ENCODE peak calls at places on chromosome 1, in four cellular contexts. D is BJ, L is cardiac fibroblast, X is astrocyte of the spinal cord. O is an unnamed sample.

GRCh38 chr1:156103521-156103947 is 11.0 kb upstream of the LMNA start:
- DNase-seq in X (peak), D (no peak), L (peak), O (peak)

GRCh38 chr1:38790422-38791212 is 69.0 kb downstream of the RRAGC start:
- DNase-seq in D (no peak), X (no peak), L (no peak), O (no peak)

GRCh38 chr1:29575277-29575676 is 339.0 kb downstream of the PTPRU start:
- DNase-seq in D (no peak), L (no peak), X (no peak), O (no peak)

GRCh38 chr1:44239961-44240371 is 26.7 kb downstream of the DMAP1 start:
- DNase-seq in L (peak), D (no peak), X (no peak), O (peak)

GRCh38 chr1:246658567-246658966 is 65.6 kb upstream of the SCCPDH start:
- DNase-seq in L (no peak), D (no peak), X (no peak), O (no peak)

GRCh38 chr1:246142320-246142893 is 364.7 kb downstream of the SMYD3 start:
- DNase-seq in L (peak), X (peak), D (peak), O (peak)

GRCh38 chr1:153728305-153729066 is 636 bp downstream of the INTS3 start:
- DNase-seq in D (no peak), X (peak), L (peak), O (peak)

GRCh38 chr1:58397187-58397820 is 149.2 kb downstream of the OMA1 start:
- DNase-seq in X (peak), D (peak), L (no peak), O (peak)

GRCh38 chr1:3817138-3817740 is 20.9 kb upstream of the LRRC47 start:
- DNase-seq in D (no peak), L (no peak), X (no peak), O (no peak)

GRCh38 chr1:233790662-233791371 is 113.7 kb upstream of the SLC35F3 start:
- DNase-seq in L (peak), D (peak), X (peak), O (peak)

GRCh38 chr1:21541835-21542234 is 32.6 kb downstream of the ALPL start:
- DNase-seq in D (peak), L (peak), X (peak), O (peak)

GRCh38 chr1:185670187-185670627 is 64.0 kb upstream of the HMCN1 start:
- DNase-seq in X (peak), L (peak), D (no peak), O (peak)

GRCh38 chr1:216175714-216176113 is 247.5 kb downstream of the USH2A start:
- DNase-seq in D (no peak), L (no peak), X (no peak), O (no peak)

GRCh38 chr1:145690587-145691558 is 16.3 kb downstream of the PDZK1 start:
- DNase-seq in X (peak), D (peak), L (peak), O (peak)

GRCh38 chr1:225896937-225897549 is 8.1 kb upstream of the LEFTY1 start:
- DNase-seq in L (no peak), X (no peak), D (no peak), O (no peak)

GRCh38 chr1:8676072-8676471 is 141.4 kb downstream of the RERE start:
- DNase-seq in L (no peak), D (no peak), X (no peak), O (no peak)

GRCh38 chr1:31264790-31265386 is 25.2 kb upstream of the NKAIN1 start:
- DNase-seq in X (no peak), L (no peak), D (no peak), O (no peak)

GRCh38 chr1:40622936-40623629 is 42.4 kb downstream of the RIMS3 start:
- DNase-seq in X (no peak), D (no peak), L (no peak), O (no peak)
- H3K4me3 ChIP-seq in X (no peak), D (no peak), L (no peak), O (no peak)

DNA sequence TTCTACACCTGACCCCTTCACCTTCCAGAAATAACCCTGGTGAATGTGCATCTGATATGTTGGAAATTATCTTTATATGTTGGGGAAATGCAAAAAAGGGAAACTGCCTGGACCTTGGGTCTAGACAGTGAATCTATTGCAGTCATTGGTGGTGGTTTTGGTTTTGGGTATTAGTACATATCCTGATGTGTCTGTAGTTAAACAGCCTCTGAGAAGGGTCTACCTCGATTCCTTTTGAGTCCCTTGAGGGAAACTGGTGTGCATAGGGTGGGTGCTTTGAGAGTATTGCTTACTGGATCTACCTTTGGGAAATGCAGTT is 127.3 kb upstream of the KIAA0040 start:
- DNase-seq in X (no peak), L (no peak), D (no peak), O (no peak)
- TF ChIP-seq CTCF in X (no peak), L (no peak), D (no peak), O (no peak)

GRCh38 chr1:203353486-203353885 is 2.6 kb upstream of the FMOD start:
- DNase-seq in X (no peak), D (no peak), L (no peak), O (no peak)

GRCh38 chr1:203349757-203350522 is 982 bp downstream of the FMOD start:
- DNase-seq in L (no peak), X (no peak), D (no peak), O (no peak)

GRCh38 chr1:203349166-203349565 is 1.8 kb downstream of the FMOD start:
- DNase-seq in D (no peak), L (no peak), X (no peak), O (no peak)

GRCh38 chr1:203354246-203354645 is 3.3 kb upstream of the FMOD start:
- DNase-seq in L (peak), D (peak), X (peak), O (peak)

DNA sequence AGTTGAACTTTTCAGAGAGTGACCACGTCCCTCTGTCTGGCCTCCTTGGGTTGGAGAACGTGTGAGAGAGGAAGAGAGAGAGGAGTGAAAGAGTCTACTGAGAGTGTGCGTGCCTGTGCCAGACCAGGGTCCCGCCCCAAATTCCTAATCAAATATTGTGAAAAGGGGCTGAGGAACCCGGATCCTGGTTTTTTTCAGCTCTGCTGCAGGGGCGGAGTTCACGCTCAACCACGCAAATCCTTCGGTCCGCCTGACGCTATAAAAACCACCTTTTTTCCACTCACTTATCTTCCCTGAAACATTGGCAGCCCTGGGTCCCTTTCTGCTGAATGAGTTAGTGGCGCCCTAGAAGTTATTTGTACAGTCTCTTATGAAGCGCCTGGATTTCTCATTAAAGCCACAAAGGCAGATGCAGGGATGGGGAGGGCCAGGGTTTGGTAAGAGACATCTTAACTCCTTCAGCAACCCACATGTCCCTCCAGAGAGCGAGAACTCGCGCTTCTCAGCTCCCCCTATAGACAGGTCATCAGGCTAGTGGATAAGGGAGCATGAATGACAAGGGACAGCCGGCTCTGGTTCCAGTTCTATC is at the start of gene FMOD:
- DNase-seq in L (peak), X (no peak), D (no peak), O (peak)
- H3K4me3 ChIP-seq in L (no peak), X (no peak), D (peak), O (peak)

GRCh38 chr1:91026777-91027176 is 4.9 kb upstream of the ZNF644 start:
- DNase-seq in X (no peak), D (no peak), L (peak), O (peak)
- TF ChIP-seq CTCF in X (peak), D (peak), L (peak), O (peak)

GRCh38 chr1:91777630-91778300 is 108.2 kb downstream of the TGFBR3 start:
- DNase-seq in L (no peak), D (no peak), X (no peak), O (peak)
- H3K4me3 ChIP-seq in L (no peak), D (no peak), X (no peak), O (no peak)

GRCh38 chr1:95953005-95953404 is 719.0 kb downstream of the RWDD3 start:
- DNase-seq in D (no peak), X (peak), L (peak), O (no peak)
- TF ChIP-seq CTCF in D (no peak), X (peak), L (no peak), O (no peak)

DNA sequence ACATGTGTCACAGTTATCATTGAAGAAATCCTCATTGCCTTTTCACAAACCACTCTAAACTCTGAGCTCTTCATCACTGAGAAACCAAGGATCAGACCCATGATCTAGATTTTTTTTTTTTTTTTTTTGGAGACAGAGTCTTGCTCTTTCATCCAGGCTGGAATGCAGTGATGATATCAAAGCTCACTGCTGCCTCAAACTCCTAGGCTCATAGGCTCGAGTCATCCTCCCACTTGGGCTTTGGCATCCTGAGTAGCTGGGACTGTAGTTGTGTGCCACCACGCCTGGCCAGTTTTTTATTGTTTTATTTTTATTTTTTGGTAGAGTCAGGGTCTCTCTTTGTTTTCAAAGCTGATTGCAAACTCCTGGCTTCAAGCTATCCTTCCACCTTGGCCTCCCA is 9.6 kb upstream of the IPO9 start:
- DNase-seq in L (no peak), X (no peak), D (no peak), O (no peak)
- H3K4me3 ChIP-seq in L (no peak), X (no peak), D (no peak), O (no peak)

GRCh38 chr1:178593526-178593925 is 80.6 kb downstream of the TEX35 start:
- DNase-seq in X (no peak), D (no peak), L (no peak), O (no peak)

GRCh38 chr1:178587975-178588374 is 75.1 kb downstream of the TEX35 start:
- DNase-seq in L (no peak), X (no peak), D (no peak), O (no peak)
- TF ChIP-seq CTCF in L (no peak), X (no peak), D (no peak), O (peak)

DNA sequence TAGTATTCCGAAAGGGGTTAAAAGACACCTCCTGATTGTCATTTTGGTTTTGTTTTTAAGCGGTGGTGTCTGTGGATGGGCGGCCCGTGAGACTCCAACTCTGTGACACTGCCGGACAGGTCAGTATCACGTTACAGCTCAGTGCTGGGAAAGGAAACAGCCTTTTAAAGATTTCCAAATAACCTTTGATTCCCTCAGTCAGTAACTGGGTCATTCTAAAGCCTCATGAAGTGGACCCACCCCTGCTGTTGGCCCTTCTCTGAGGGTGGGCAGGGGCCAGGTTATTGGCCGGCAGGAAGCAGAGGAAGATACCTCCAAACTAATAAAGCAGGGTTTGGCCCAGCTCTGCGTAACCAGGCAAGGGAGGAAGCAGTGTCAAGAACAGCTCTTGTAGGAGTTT is 2.3 kb downstream of the RHOU start:
- DNase-seq in X (no peak), L (no peak), D (no peak), O (peak)
- H3K4me3 ChIP-seq in X (no peak), L (no peak), D (no peak), O (peak)

O was measured in fibroblast of villous mesenchyme.